ENCODE peak calls at places on chromosomes 2 and 18, in nine cellular contexts. One of them, this sample, is unnamed.

GRCh38 chr2:45168731-45169338 is 159.6 kb upstream of the SIX2 start:
- DNase-seq in stomach: no peak
- DNase-seq in HL-60: peak; percentile 6
- DNase-seq in right lobe of liver: peak; percentile 34
- DNase-seq in lower lobe of right lung: no peak
- DNase-seq in Peyer's patch: no peak
- DNase-seq in pancreas: peak; percentile 39
- DNase-seq in psoas muscle: peak; percentile 24
- DNase-seq in CD8-positive, alpha-beta T cell: no peak
- DNase-seq in this sample: no peak

GRCh38 chr2:105744909-105745853 is at the start of gene NCK2:
- DNase-seq in HL-60: no peak
- DNase-seq in stomach: peak; percentile 34
- DNase-seq in Peyer's patch: peak; percentile 61
- DNase-seq in CD8-positive, alpha-beta T cell: peak; percentile 37
- DNase-seq in right lobe of liver: peak; percentile 45
- DNase-seq in psoas muscle: peak; percentile 38
- DNase-seq in lower lobe of right lung: peak; percentile 56
- DNase-seq in pancreas: peak; percentile 31
- DNase-seq in this sample: peak; percentile 83

GRCh38 chr18:59301974-59302373 is 16.5 kb downstream of the CPLX4 start:
- DNase-seq in pancreas: no peak
- DNase-seq in stomach: no peak
- DNase-seq in Peyer's patch: no peak
- DNase-seq in psoas muscle: no peak
- DNase-seq in CD8-positive, alpha-beta T cell: no peak
- DNase-seq in lower lobe of right lung: no peak
- DNase-seq in HL-60: no peak
- DNase-seq in right lobe of liver: no peak
- DNase-seq in this sample: no peak

GRCh38 chr18:10727477-10727876 is 201.7 kb downstream of the NAPG start:
- DNase-seq in Peyer's patch: no peak
- DNase-seq in lower lobe of right lung: no peak
- DNase-seq in right lobe of liver: no peak
- DNase-seq in stomach: no peak
- DNase-seq in pancreas: no peak
- DNase-seq in psoas muscle: no peak
- DNase-seq in HL-60: no peak
- DNase-seq in CD8-positive, alpha-beta T cell: no peak
- DNase-seq in this sample: no peak

GRCh38 chr18:78740876-78741275 is 238.7 kb upstream of the SALL3 start:
- DNase-seq in HL-60: no peak
- DNase-seq in Peyer's patch: peak; percentile 10
- DNase-seq in psoas muscle: no peak
- DNase-seq in right lobe of liver: no peak
- DNase-seq in CD8-positive, alpha-beta T cell: no peak
- DNase-seq in lower lobe of right lung: no peak
- DNase-seq in stomach: no peak
- DNase-seq in pancreas: no peak
- DNase-seq in this sample: no peak

GRCh38 chr18:9403795-9404564 is 69.4 kb downstream of the TWSG1 start:
- DNase-seq in lower lobe of right lung: no peak
- DNase-seq in stomach: no peak
- DNase-seq in CD8-positive, alpha-beta T cell: no peak
- DNase-seq in psoas muscle: peak; percentile 40
- DNase-seq in HL-60: no peak
- DNase-seq in pancreas: no peak
- DNase-seq in Peyer's patch: no peak
- DNase-seq in right lobe of liver: peak; percentile 66
- DNase-seq in this sample: no peak

GRCh38 chr2:73074110-73075069 is 2.9 kb upstream of the SFXN5 start:
- DNase-seq in stomach: no peak
- DNase-seq in psoas muscle: no peak
- DNase-seq in HL-60: no peak
- DNase-seq in lower lobe of right lung: no peak
- DNase-seq in CD8-positive, alpha-beta T cell: no peak
- DNase-seq in Peyer's patch: no peak
- DNase-seq in right lobe of liver: no peak
- DNase-seq in pancreas: no peak
- DNase-seq in this sample: no peak

GRCh38 chr2:174263989-174264388 is 15.7 kb upstream of the OLA1 start:
- DNase-seq in pancreas: no peak
- DNase-seq in CD8-positive, alpha-beta T cell: no peak
- DNase-seq in Peyer's patch: no peak
- DNase-seq in lower lobe of right lung: no peak
- DNase-seq in right lobe of liver: no peak
- DNase-seq in HL-60: no peak
- DNase-seq in psoas muscle: no peak
- DNase-seq in stomach: no peak
- DNase-seq in this sample: no peak

GRCh38 chr2:158391876-158392275 is 64.7 kb downstream of the CCDC148 start:
- DNase-seq in CD8-positive, alpha-beta T cell: no peak
- DNase-seq in psoas muscle: no peak
- DNase-seq in HL-60: no peak
- DNase-seq in lower lobe of right lung: no peak
- DNase-seq in Peyer's patch: no peak
- DNase-seq in pancreas: no peak
- DNase-seq in stomach: no peak
- DNase-seq in right lobe of liver: no peak
- DNase-seq in this sample: no peak

GRCh38 chr2:16617282-16618266 is 48.1 kb downstream of the CYRIA start:
- DNase-seq in Peyer's patch: no peak
- DNase-seq in psoas muscle: no peak
- DNase-seq in CD8-positive, alpha-beta T cell: no peak
- DNase-seq in stomach: peak; percentile 87
- DNase-seq in lower lobe of right lung: peak; percentile 55
- DNase-seq in HL-60: no peak
- DNase-seq in right lobe of liver: no peak
- DNase-seq in pancreas: no peak
- DNase-seq in this sample: no peak

GRCh38 chr2:234741976-234742375 is 209.8 kb upstream of the SH3BP4 start:
- DNase-seq in Peyer's patch: no peak
- DNase-seq in psoas muscle: no peak
- DNase-seq in right lobe of liver: no peak
- DNase-seq in pancreas: no peak
- DNase-seq in HL-60: no peak
- DNase-seq in CD8-positive, alpha-beta T cell: no peak
- DNase-seq in lower lobe of right lung: no peak
- DNase-seq in stomach: no peak
- DNase-seq in this sample: no peak

GRCh38 chr2:41967426-41968181 is 80.2 kb upstream of the PKDCC start:
- DNase-seq in pancreas: peak; percentile 24
- DNase-seq in psoas muscle: peak; percentile 42
- DNase-seq in CD8-positive, alpha-beta T cell: no peak
- DNase-seq in HL-60: no peak
- DNase-seq in lower lobe of right lung: no peak
- DNase-seq in stomach: no peak
- DNase-seq in right lobe of liver: no peak
- DNase-seq in Peyer's patch: peak; percentile 49
- DNase-seq in this sample: peak; percentile 81

GRCh38 chr2:28080911-28081310 is 190.4 kb downstream of the BABAM2 start:
- DNase-seq in stomach: no peak
- DNase-seq in HL-60: no peak
- DNase-seq in Peyer's patch: no peak
- DNase-seq in CD8-positive, alpha-beta T cell: no peak
- DNase-seq in lower lobe of right lung: no peak
- DNase-seq in psoas muscle: no peak
- DNase-seq in right lobe of liver: no peak
- DNase-seq in pancreas: no peak
- DNase-seq in this sample: no peak

GRCh38 chr2:69634197-69634821 is 9.2 kb downstream of the AAK1 start:
- DNase-seq in psoas muscle: no peak
- DNase-seq in CD8-positive, alpha-beta T cell: no peak
- DNase-seq in pancreas: no peak
- DNase-seq in stomach: no peak
- DNase-seq in lower lobe of right lung: no peak
- DNase-seq in HL-60: peak; percentile 89
- DNase-seq in Peyer's patch: no peak
- DNase-seq in right lobe of liver: no peak
- DNase-seq in this sample: no peak

GRCh38 chr2:30208453-30208852 is 22.9 kb upstream of the LBH start:
- DNase-seq in psoas muscle: peak; percentile 51
- DNase-seq in lower lobe of right lung: no peak
- DNase-seq in CD8-positive, alpha-beta T cell: peak; percentile 37
- DNase-seq in HL-60: peak; percentile 30
- DNase-seq in right lobe of liver: peak; percentile 48
- DNase-seq in stomach: peak; percentile 70
- DNase-seq in Peyer's patch: peak; percentile 83
- DNase-seq in pancreas: peak; percentile 46
- DNase-seq in this sample: peak; percentile 68

GRCh38 chr2:209230560-209230959 is 193.3 kb upstream of the MAP2 start:
- DNase-seq in lower lobe of right lung: no peak
- DNase-seq in psoas muscle: no peak
- DNase-seq in Peyer's patch: no peak
- DNase-seq in pancreas: no peak
- DNase-seq in HL-60: no peak
- DNase-seq in right lobe of liver: no peak
- DNase-seq in CD8-positive, alpha-beta T cell: no peak
- DNase-seq in stomach: no peak
- DNase-seq in this sample: no peak

GRCh38 chr2:156339110-156339847 is 6.8 kb upstream of the NR4A2 start:
- DNase-seq in pancreas: no peak
- DNase-seq in HL-60: no peak
- DNase-seq in right lobe of liver: no peak
- DNase-seq in Peyer's patch: no peak
- DNase-seq in psoas muscle: no peak
- DNase-seq in CD8-positive, alpha-beta T cell: no peak
- DNase-seq in lower lobe of right lung: no peak
- DNase-seq in stomach: peak; percentile 50
- DNase-seq in this sample: no peak

GRCh38 chr2:18932864-18933263 is 343.5 kb upstream of the NT5C1B start:
- DNase-seq in CD8-positive, alpha-beta T cell: no peak
- DNase-seq in pancreas: no peak
- DNase-seq in Peyer's patch: no peak
- DNase-seq in stomach: no peak
- DNase-seq in right lobe of liver: no peak
- DNase-seq in lower lobe of right lung: no peak
- DNase-seq in HL-60: no peak
- DNase-seq in psoas muscle: no peak
- DNase-seq in this sample: no peak

GRCh38 chr2:11753886-11754704 is 7.7 kb downstream of the LPIN1 start:
- DNase-seq in Peyer's patch: peak; percentile 82
- DNase-seq in CD8-positive, alpha-beta T cell: peak; percentile 70
- DNase-seq in pancreas: no peak
- DNase-seq in lower lobe of right lung: no peak
- DNase-seq in right lobe of liver: no peak
- DNase-seq in psoas muscle: peak; percentile 47
- DNase-seq in HL-60: no peak
- DNase-seq in stomach: peak; percentile 43
- DNase-seq in this sample: peak; percentile 56

GRCh38 chr2:127537142-127537541 is 1.7 kb downstream of the MYO7B start:
- DNase-seq in stomach: no peak
- DNase-seq in CD8-positive, alpha-beta T cell: no peak
- DNase-seq in pancreas: no peak
- DNase-seq in lower lobe of right lung: no peak
- DNase-seq in Peyer's patch: no peak
- DNase-seq in HL-60: no peak
- DNase-seq in right lobe of liver: no peak
- DNase-seq in psoas muscle: no peak
- DNase-seq in this sample: no peak
- H3K4me3 ChIP-seq in stomach: no peak overlapping the region
- H3K4me3 ChIP-seq in CD8-positive, alpha-beta T cell: no peak overlapping the region
- H3K4me3 ChIP-seq in pancreas: no peak overlapping the region
- H3K4me3 ChIP-seq in lower lobe of right lung: no peak overlapping the region
- H3K4me3 ChIP-seq in Peyer's patch: peak overlapping the region; percentile 63
- H3K4me3 ChIP-seq in HL-60: no peak overlapping the region
- H3K4me3 ChIP-seq in right lobe of liver: no peak overlapping the region
- H3K4me3 ChIP-seq in psoas muscle: no peak overlapping the region
- H3K4me3 ChIP-seq in this sample: no peak overlapping the region

DNA sequence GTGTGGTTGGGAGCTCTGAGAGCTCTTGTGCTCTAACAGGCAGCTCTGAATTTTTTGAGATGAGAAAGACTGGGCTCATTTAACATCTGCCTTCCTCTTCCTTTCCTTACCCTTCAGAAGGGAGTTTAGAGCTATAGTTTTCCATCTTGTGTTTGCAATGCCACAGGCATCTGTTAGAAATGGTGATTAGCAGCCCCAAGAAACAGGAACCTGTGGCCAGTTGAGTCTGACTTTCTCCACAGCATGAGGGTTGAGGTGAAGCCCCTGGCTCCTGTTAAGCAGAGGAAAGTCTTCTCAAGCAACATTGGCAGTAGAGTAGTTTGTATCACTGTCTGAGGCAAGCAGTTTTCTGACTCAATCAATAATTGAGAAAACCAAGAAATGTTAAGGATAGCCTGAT is 577.4 kb downstream of the ZEB2 start:
- DNase-seq in CD8-positive, alpha-beta T cell: no peak
- DNase-seq in Peyer's patch: no peak
- DNase-seq in lower lobe of right lung: no peak
- DNase-seq in pancreas: no peak
- DNase-seq in psoas muscle: no peak
- DNase-seq in stomach: no peak
- DNase-seq in HL-60: peak; percentile 69
- DNase-seq in right lobe of liver: no peak
- DNase-seq in this sample: no peak
- TF ChIP-seq CTCF in CD8-positive, alpha-beta T cell: no peak
- TF ChIP-seq CTCF in Peyer's patch: no peak
- TF ChIP-seq CTCF in lower lobe of right lung: no peak
- TF ChIP-seq CTCF in pancreas: no peak
- TF ChIP-seq CTCF in psoas muscle: no peak
- TF ChIP-seq CTCF in stomach: no peak
- TF ChIP-seq CTCF in HL-60: no peak
- TF ChIP-seq CTCF in right lobe of liver: no peak
- TF ChIP-seq CTCF in this sample: no peak

DNA sequence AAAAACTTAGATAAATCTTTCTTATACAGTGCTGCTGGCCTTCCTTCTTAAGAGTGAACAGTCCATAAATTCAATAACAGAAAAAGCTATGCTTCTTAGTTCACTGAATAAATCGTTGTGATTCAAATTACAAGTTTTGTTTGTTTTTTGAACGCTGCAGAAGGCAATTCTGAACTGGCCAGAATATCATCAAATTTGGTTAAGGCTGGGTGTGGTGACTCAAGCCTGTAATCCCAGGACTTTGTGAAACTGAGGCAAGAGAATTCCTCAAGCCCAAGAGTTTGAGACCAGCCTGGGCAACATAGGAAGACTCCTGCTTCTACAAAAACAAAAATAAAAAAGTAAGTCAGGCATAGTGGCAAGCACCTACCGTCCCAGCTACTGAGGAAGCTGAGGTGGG is 111.2 kb upstream of the SLC39A10 start:
- DNase-seq in Peyer's patch: no peak
- DNase-seq in pancreas: no peak
- DNase-seq in stomach: no peak
- DNase-seq in lower lobe of right lung: no peak
- DNase-seq in right lobe of liver: no peak
- DNase-seq in psoas muscle: no peak
- DNase-seq in CD8-positive, alpha-beta T cell: no peak
- DNase-seq in HL-60: no peak
- DNase-seq in this sample: no peak
- H3K27ac ChIP-seq in Peyer's patch: no peak overlapping the region
- H3K27ac ChIP-seq in pancreas: no peak overlapping the region
- H3K27ac ChIP-seq in stomach: no peak overlapping the region
- H3K27ac ChIP-seq in lower lobe of right lung: no peak overlapping the region
- H3K27ac ChIP-seq in right lobe of liver: no peak overlapping the region
- H3K27ac ChIP-seq in psoas muscle: no peak overlapping the region
- H3K27ac ChIP-seq in CD8-positive, alpha-beta T cell: no peak overlapping the region
- H3K27ac ChIP-seq in HL-60: no peak overlapping the region
- H3K27ac ChIP-seq in this sample: no peak overlapping the region

DNA sequence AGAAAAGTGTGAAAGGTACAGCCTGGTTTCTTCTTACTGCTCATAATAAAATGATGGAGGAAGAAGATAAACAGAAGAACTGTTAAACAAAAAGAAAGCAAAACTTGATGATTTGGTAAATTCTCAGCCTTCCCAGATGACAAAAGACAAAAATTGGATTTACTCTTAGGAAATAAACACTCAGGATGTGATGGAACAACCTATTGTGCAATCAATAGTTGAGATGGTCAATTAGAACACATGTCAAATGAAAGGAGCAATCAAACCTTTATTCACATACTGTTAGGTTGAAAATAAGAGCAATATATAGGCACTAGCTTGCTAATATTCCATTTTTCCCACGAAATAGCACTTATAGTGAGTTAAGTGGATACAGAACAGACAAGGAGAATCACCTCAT is 1174.0 kb upstream of the SLC39A10 start:
- DNase-seq in HL-60: no peak
- DNase-seq in pancreas: no peak
- DNase-seq in psoas muscle: no peak
- DNase-seq in stomach: no peak
- DNase-seq in lower lobe of right lung: no peak
- DNase-seq in Peyer's patch: no peak
- DNase-seq in CD8-positive, alpha-beta T cell: no peak
- DNase-seq in right lobe of liver: no peak
- DNase-seq in this sample: no peak
- H3K4me3 ChIP-seq in HL-60: no peak overlapping the region
- H3K4me3 ChIP-seq in pancreas: no peak overlapping the region
- H3K4me3 ChIP-seq in psoas muscle: no peak overlapping the region
- H3K4me3 ChIP-seq in stomach: no peak overlapping the region
- H3K4me3 ChIP-seq in lower lobe of right lung: no peak overlapping the region
- H3K4me3 ChIP-seq in Peyer's patch: no peak overlapping the region
- H3K4me3 ChIP-seq in CD8-positive, alpha-beta T cell: no peak overlapping the region
- H3K4me3 ChIP-seq in right lobe of liver: no peak overlapping the region
- H3K4me3 ChIP-seq in this sample: no peak overlapping the region